ENCODE peak calls at places on chromosomes 13 and 19, in eight cellular contexts. M, B, S, T, Z, W, Y and U are unnamed samples.

GRCh38 chr19:47045867-47046470 is 2.5 kb downstream of the TMEM160 start:
- DNase-seq in M (no peak), B (no peak), S (no peak), T (no peak), Z (no peak), W (no peak), Y (no peak), U (no peak)

GRCh38 chr19:1287622-1288527 is 2.2 kb downstream of the EFNA2 start:
- DNase-seq in M (no peak), B (no peak), S (no peak), T (no peak), Z (no peak), W (no peak), Y (peak; percentile 92), U (no peak)

GRCh38 chr19:13938361-13939027 is at the start of gene PODNL1:
- DNase-seq in M (no peak), B (no peak), S (no peak), T (no peak), Z (no peak), W (no peak), Y (peak; percentile 86), U (no peak)

GRCh38 chr19:9565900-9566705 is 18.2 kb downstream of the ZNF121 start:
- DNase-seq in M (no peak), B (no peak), S (no peak), T (no peak), Z (no peak), W (no peak), Y (no peak), U (no peak)

GRCh38 chr19:19021115-19021514 is 12.2 kb downstream of the SUGP2 start:
- DNase-seq in M (no peak), B (no peak), S (no peak), T (no peak), Z (no peak), W (no peak), Y (no peak), U (no peak)

GRCh38 chr13:31538067-31539042 is 201.0 kb upstream of the RXFP2 start:
- DNase-seq in M (no peak), B (peak; percentile 41), S (no peak), T (peak; percentile 44), Z (no peak), W (no peak), Y (peak; percentile 34), U (no peak)

GRCh38 chr19:13079542-13079986 is 23.1 kb downstream of the LYL1 start:
- DNase-seq in M (no peak), B (peak; percentile 81), S (no peak), T (no peak), Z (peak; percentile 65), W (peak; percentile 66), Y (peak; percentile 66), U (no peak)

GRCh38 chr13:112721198-112722104 is 31.6 kb downstream of the ATP11A start:
- DNase-seq in M (peak; percentile 30), B (peak; percentile 22), S (no peak), T (no peak), Z (no peak), W (peak; percentile 42), Y (no peak), U (no peak)

GRCh38 chr13:79692846-79693245 is 211.9 kb downstream of the NDFIP2 start:
- DNase-seq in M (no peak), B (no peak), S (no peak), T (no peak), Z (no peak), W (no peak), Y (no peak), U (no peak)

GRCh38 chr13:98915563-98916348 is 62.1 kb downstream of the DOCK9 start:
- DNase-seq in M (no peak), B (no peak), S (no peak), T (no peak), Z (no peak), W (no peak), Y (no peak), U (no peak)

GRCh38 chr19:44845286-44845611 is 848 bp upstream of the NECTIN2 start:
- DNase-seq in M (no peak), B (peak; percentile 69), S (no peak), T (no peak), Z (no peak), W (no peak), Y (no peak), U (peak; percentile 32)
- TF ChIP-seq CTCF in M (no peak), B (no peak), S (no peak), T (no peak), Z (no peak), W (no peak), Y (no peak), U (no peak)

GRCh38 chr19:38742296-38742695 is 2.0 kb downstream of the CAPN12 start:
- DNase-seq in M (no peak), B (no peak), S (no peak), T (no peak), Z (no peak), W (no peak), Y (no peak), U (no peak)

GRCh38 chr19:38740932-38741331 is 3.3 kb downstream of the CAPN12 start:
- DNase-seq in M (no peak), B (no peak), S (no peak), T (no peak), Z (no peak), W (no peak), Y (no peak), U (no peak)

GRCh38 chr19:38740252-38740592 is 4.1 kb downstream of the CAPN12 start:
- DNase-seq in M (no peak), B (no peak), S (no peak), T (no peak), Z (no peak), W (no peak), Y (no peak), U (no peak)

GRCh38 chr19:38742906-38743305 is 1.4 kb downstream of the CAPN12 start:
- DNase-seq in M (no peak), B (no peak), S (no peak), T (no peak), Z (no peak), W (no peak), Y (peak; percentile 22), U (no peak)

GRCh38 chr19:38741670-38742069 is 2.6 kb downstream of the CAPN12 start:
- DNase-seq in M (no peak), B (no peak), S (no peak), T (no peak), Z (no peak), W (no peak), Y (peak; percentile 11), U (no peak)
- H3K4me3 ChIP-seq in M (no peak overlapping the region), B (no peak overlapping the region), S (no peak overlapping the region), T (no peak overlapping the region), Z (no peak overlapping the region), W (no peak overlapping the region), Y (no peak overlapping the region), U (no peak overlapping the region)

DNA sequence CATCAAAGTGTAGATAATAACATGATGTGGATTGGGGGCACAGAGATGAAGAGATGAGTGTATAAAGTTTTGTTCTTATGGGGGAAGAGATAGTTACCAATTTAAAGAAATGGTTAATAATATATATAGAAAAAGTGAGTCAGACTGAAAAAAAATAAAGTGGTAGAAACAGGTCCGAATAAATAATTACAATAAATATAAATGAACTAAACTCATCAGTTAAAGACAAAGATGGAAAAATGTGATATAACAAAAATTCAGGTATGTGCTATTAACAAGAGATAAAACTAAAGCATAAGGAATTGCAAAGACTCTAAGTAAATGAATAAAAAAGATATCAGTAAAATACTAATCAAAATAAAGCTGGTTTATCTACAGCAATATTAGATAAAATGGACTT is 61.1 kb upstream of the KPNA3 start:
- DNase-seq in M (no peak), B (no peak), S (no peak), T (no peak), Z (no peak), W (no peak), Y (no peak), U (no peak)
- H3K4me1 ChIP-seq in M (peaks cover 20% of the 10 kb centered on the region), B (no peaks in the 10 kb centered on the region), S (no peaks in the 10 kb centered on the region), T (peaks cover 17% of the 10 kb centered on the region), Z (no peaks in the 10 kb centered on the region), W (no peaks in the 10 kb centered on the region), Y (no peaks in the 10 kb centered on the region), U (no peaks in the 10 kb centered on the region)

DNA sequence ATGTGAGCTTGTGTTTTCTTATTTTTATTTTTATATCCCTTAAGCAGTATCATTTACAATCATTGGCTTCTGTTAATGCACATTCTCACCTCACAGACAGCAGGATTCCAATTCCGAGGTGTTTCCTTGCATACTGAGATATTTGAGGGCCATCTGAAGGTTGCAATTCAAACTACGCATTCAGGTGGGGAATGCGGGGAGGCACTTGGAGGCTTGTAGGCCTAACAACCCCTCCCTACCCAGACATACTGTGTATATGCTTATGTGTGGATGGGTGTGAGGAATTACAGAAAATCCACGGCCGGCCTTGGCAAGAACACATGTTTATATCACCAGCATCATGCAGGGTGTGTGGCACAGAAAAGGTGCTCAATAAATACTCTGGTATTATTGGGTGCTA is 43.2 kb upstream of the PCDH8 start:
- DNase-seq in M (no peak), B (no peak), S (no peak), T (no peak), Z (no peak), W (no peak), Y (no peak), U (no peak)
- TF ChIP-seq CTCF in M (no peak), B (no peak), S (no peak), T (no peak), Z (no peak), W (no peak), Y (no peak), U (no peak)